ENCODE peak calls at places on chromosomes 16 and 17, in nine cellular contexts. M is HCT116, V is AG10803, H is SK-N-SH, A is keratinocyte, S is prostate gland, X is thoracic aorta, C is PC-9, Q is fibroblast of mammary gland. T is an unnamed sample.

GRCh38 chr17:58575511-58575910 is 61.1 kb upstream of the MTMR4 start:
- DNase-seq in M (peak), C (peak), V (peak), Q (peak), A (peak), H (no peak), S (peak), X (no peak), T (peak)

GRCh38 chr17:9309216-9309615 is 266.4 kb downstream of the STX8 start:
- DNase-seq in C (no peak), Q (no peak), H (no peak), S (no peak), M (no peak), A (no peak), X (no peak), V (no peak), T (no peak)

GRCh38 chr17:42288985-42289862 is 926 bp downstream of the STAT5A start:
- DNase-seq in C (no peak), H (no peak), M (no peak), S (no peak), V (no peak), A (no peak), Q (no peak), X (no peak), T (no peak)

GRCh38 chr16:19502395-19503131 is 19.3 kb downstream of the GDE1 start:
- DNase-seq in S (peak), C (peak), H (peak), Q (peak), A (peak), V (peak), M (peak), X (no peak), T (peak)

GRCh38 chr17:18186271-18186982 is 2.8 kb downstream of the ALKBH5 start:
- DNase-seq in S (no peak), H (no peak), Q (peak), M (no peak), A (no peak), V (peak), C (no peak), X (no peak), T (peak)

GRCh38 chr17:2076461-2076984 is 21.6 kb downstream of the HIC1 start:
- DNase-seq in A (no peak), S (no peak), V (peak), X (no peak), Q (peak), M (no peak), H (peak), C (no peak), T (peak)

GRCh38 chr17:57391857-57392256 is 135.5 kb downstream of the MSI2 start:
- DNase-seq in H (no peak), V (no peak), X (no peak), C (no peak), S (no peak), A (no peak), M (no peak), Q (no peak), T (no peak)

GRCh38 chr16:68408967-68409366 is 39.3 kb downstream of the SMPD3 start:
- DNase-seq in C (no peak), V (no peak), Q (no peak), X (no peak), H (no peak), S (no peak), A (no peak), M (no peak), T (no peak)

GRCh38 chr17:79587945-79588344 is 22.9 kb downstream of the RBFOX3 start:
- DNase-seq in C (no peak), X (no peak), A (no peak), V (no peak), H (no peak), M (no peak), Q (no peak), S (no peak), T (no peak)

GRCh38 chr17:38883592-38884526 is 14.0 kb downstream of the LASP1 start:
- DNase-seq in V (no peak), Q (peak), S (no peak), H (no peak), X (no peak), M (no peak), A (no peak), C (no peak), T (no peak)

GRCh38 chr16:78770353-78771091 is 671.1 kb downstream of the WWOX start:
- DNase-seq in X (peak), H (peak), C (no peak), A (no peak), Q (peak), S (peak), V (peak), M (no peak), T (peak)

GRCh38 chr16:457732-458400 is 32.4 kb downstream of the RAB11FIP3 start:
- DNase-seq in M (no peak), H (peak), S (no peak), V (peak), Q (no peak), X (no peak), C (no peak), A (no peak), T (peak)

GRCh38 chr17:33038740-33039139 is 47.1 kb downstream of the SPACA3 start:
- DNase-seq in X (no peak), C (no peak), V (peak), Q (peak), H (peak), M (peak), A (no peak), S (no peak), T (peak)

GRCh38 chr17:36609498-36609862 is 8.1 kb downstream of the MRM1 start:
- DNase-seq in Q (no peak), C (no peak), V (no peak), M (no peak), S (no peak), A (no peak), H (no peak), X (no peak), T (no peak)

GRCh38 chr16:57791903-57792461 is 10.3 kb downstream of the KIFC3 start:
- DNase-seq in C (no peak), M (no peak), S (no peak), H (no peak), X (no peak), A (no peak), V (no peak), Q (no peak), T (no peak)

GRCh38 chr17:13311301-13311700 is 290.4 kb downstream of the HS3ST3A1 start:
- DNase-seq in C (no peak), A (no peak), Q (peak), S (no peak), M (no peak), V (peak), X (no peak), H (no peak), T (peak)

GRCh38 chr17:67108411-67108810 is 64.1 kb downstream of the CACNG1 start:
- DNase-seq in S (no peak), A (no peak), Q (no peak), V (no peak), H (no peak), C (no peak), M (no peak), X (no peak), T (no peak)

GRCh38 chr17:38455288-38455915 is 27.1 kb downstream of the ARHGAP23 start:
- DNase-seq in S (peak), A (no peak), X (no peak), Q (no peak), H (peak), V (no peak), C (no peak), M (no peak), T (no peak)

GRCh38 chr17:71878998-71879397 is 241.8 kb upstream of the SOX9 start:
- DNase-seq in H (no peak), V (no peak), S (no peak), M (no peak), A (no peak), Q (no peak), C (no peak), X (no peak), T (no peak)

GRCh38 chr16:2469399-2470233 is 1.5 kb upstream of the NTN3 start:
- DNase-seq in X (no peak), A (no peak), Q (no peak), V (no peak), M (no peak), H (no peak), C (no peak), S (no peak), T (no peak)

GRCh38 chr17:71251276-71251675 is 869.5 kb upstream of the SOX9 start:
- DNase-seq in S (no peak), V (peak), A (no peak), H (no peak), C (no peak), Q (peak), M (no peak), X (no peak), T (peak)

DNA sequence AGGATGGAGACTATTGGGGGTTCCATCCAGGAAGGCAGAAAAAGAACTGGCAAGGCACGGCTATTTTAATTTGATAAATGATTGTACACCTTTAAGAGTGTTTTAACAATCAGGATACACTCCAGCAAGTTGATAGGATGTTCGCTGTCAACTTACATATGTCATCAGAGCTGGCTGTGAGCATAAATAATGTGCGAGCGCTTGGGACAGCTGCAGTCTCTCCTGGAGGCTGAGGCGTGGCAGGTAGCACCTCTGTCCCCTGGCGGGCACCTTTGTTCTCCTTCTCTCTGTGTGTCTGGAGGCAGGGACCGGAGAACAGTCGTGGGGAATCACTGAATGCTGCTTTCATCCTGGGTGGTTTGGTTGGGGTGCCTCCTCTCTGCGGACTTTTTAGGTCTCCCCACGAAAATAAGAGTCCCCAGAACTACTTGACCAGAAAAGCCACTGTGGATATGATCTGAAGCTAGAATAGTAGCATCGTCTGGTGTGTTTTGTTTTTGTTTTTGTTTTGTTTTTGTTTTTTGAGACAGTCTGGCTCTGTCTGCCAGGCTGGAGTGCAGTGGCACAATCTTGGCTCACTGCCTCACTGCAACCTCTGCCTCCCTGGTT is 9.4 kb downstream of the BAHCC1 start:
- DNase-seq in V (no peak), M (no peak), A (no peak), Q (no peak), X (no peak), C (no peak), H (no peak), S (no peak), T (peak)
- TF ChIP-seq CTCF in V (no peak), M (no peak), A (no peak), Q (no peak), X (no peak), C (no peak), H (no peak), S (no peak), T (no peak)

DNA sequence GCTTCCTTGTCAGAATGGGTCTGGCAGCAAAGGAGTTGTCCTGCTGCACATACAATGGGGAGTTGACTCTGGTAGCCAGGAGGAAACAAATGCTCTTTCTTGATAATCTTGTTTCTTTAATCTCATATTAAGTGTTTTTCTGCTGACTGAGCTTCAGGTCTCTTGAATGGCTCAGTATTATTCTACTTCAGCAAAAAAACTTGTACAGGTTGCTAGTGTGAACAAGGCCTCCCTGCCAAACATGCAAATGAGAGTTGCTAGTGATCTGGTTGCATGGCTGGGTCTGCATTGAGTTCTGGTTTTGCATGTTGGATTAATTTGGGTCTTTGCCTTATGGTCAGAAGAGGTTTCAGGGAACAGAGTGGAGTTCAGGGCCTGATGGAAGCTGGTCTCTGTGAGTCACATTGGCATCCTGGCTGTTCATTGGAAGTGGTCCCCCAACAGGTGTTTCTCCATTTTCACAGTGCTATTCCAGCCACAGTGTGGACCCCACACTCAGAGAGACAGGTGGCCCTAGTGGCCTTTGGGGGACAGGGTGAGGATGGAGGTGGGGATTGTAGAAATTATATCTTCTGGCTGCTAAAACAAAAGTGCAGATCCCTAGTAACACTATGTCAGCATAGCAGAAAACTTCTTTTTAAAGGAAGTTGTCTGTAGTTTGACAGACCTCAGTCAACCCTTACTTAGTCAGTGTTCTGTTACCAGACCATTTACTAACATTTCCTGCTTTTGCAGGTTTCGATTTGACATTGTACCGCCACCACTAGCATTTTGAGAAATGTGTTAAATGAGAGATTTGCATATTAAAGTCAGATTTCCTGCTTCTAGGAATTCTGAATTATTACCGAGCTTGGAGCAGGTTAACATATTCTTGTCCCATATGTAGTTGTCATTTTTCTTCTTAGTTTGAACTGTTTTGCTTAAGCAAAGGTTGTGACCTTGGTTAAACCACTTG is 47.1 kb downstream of the EPN2 start:
- DNase-seq in X (no peak), S (no peak), C (peak), A (no peak), V (no peak), Q (no peak), H (no peak), M (no peak), T (no peak)
- H3K4me3 ChIP-seq in X (no peak), S (no peak), C (no peak), A (no peak), V (no peak), Q (no peak), H (no peak), M (no peak), T (no peak)

GRCh38 chr17:51356084-51356410 is 95.7 kb downstream of the UTP18 start:
- DNase-seq in X (no peak), H (peak), Q (no peak), V (no peak), C (no peak), M (no peak), S (no peak), A (no peak), T (no peak)
- TF ChIP-seq CTCF in X (no peak), H (no peak), Q (no peak), V (no peak), C (no peak), M (no peak), S (no peak), A (no peak), T (no peak)

DNA sequence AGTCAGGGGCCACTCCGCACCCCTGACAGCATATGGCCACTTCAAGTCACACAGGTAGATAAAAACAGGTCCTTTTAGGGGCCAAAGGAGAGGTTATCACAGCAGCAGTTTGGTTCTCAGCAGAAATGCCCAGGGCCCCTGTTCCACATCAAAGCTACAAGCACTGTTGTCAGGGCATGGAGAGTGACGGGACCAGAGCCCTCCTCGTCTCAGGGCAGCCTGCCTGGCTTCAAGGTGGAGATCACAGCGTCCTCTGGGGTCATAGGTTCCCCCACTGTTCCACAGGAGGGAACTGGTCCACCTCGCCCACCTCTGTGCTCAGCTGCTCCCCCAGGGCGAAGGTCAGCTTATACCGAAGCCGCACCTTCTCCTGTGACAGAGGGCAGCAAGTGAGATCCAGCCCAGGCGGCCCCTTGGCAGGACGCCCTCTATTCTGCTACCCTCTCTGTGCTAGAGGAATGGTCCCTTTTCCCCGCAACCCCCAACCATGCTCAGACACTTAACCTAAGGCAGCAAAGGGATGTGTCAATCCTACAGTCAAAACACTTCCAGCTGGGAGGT is 23.3 kb downstream of the GGA3 start:
- DNase-seq in X (no peak), C (no peak), Q (no peak), S (no peak), M (no peak), V (no peak), H (no peak), A (no peak), T (no peak)
- H3K4me3 ChIP-seq in X (no peak), C (no peak), Q (no peak), S (no peak), M (no peak), V (no peak), H (no peak), A (no peak), T (no peak)

GRCh38 chr16:89811321-89811720 is 5.1 kb downstream of the FANCA start:
- DNase-seq in M (no peak), Q (no peak), V (no peak), C (no peak), X (no peak), H (no peak), S (no peak), A (no peak), T (no peak)
- TF ChIP-seq CTCF in M (no peak), Q (no peak), V (no peak), C (no peak), X (no peak), H (no peak), S (no peak), A (no peak), T (no peak)

GRCh38 chr16:89828870-89829629 is 775 bp downstream of the SPIRE2 start:
- DNase-seq in A (no peak), S (no peak), M (no peak), C (no peak), V (no peak), Q (no peak), X (no peak), H (no peak), T (no peak)
- H3K4me3 ChIP-seq in A (peak), S (peak), M (peak), C (peak), V (peak), Q (peak), X (peak), H (peak), T (peak)

GRCh38 chr17:11026903-11027302 is 189.0 kb upstream of the PIRT start:
- DNase-seq in V (no peak), H (no peak), Q (no peak), S (no peak), M (no peak), X (no peak), A (no peak), C (no peak), T (no peak)

GRCh38 chr17:11035681-11036080 is 197.8 kb upstream of the PIRT start:
- DNase-seq in A (no peak), X (no peak), H (no peak), M (no peak), V (no peak), Q (no peak), C (no peak), S (no peak), T (no peak)

GRCh38 chr17:11028349-11028748 is 190.5 kb upstream of the PIRT start:
- DNase-seq in V (no peak), C (no peak), X (no peak), H (no peak), A (no peak), S (no peak), Q (no peak), M (no peak), T (no peak)

GRCh38 chr17:11031787-11032186 is 193.9 kb upstream of the PIRT start:
- DNase-seq in C (no peak), Q (no peak), A (no peak), S (no peak), X (no peak), M (no peak), V (no peak), H (no peak), T (no peak)
- TF ChIP-seq CTCF in C (peak), Q (no peak), A (peak), S (no peak), X (no peak), M (no peak), V (no peak), H (peak), T (peak)

DNA sequence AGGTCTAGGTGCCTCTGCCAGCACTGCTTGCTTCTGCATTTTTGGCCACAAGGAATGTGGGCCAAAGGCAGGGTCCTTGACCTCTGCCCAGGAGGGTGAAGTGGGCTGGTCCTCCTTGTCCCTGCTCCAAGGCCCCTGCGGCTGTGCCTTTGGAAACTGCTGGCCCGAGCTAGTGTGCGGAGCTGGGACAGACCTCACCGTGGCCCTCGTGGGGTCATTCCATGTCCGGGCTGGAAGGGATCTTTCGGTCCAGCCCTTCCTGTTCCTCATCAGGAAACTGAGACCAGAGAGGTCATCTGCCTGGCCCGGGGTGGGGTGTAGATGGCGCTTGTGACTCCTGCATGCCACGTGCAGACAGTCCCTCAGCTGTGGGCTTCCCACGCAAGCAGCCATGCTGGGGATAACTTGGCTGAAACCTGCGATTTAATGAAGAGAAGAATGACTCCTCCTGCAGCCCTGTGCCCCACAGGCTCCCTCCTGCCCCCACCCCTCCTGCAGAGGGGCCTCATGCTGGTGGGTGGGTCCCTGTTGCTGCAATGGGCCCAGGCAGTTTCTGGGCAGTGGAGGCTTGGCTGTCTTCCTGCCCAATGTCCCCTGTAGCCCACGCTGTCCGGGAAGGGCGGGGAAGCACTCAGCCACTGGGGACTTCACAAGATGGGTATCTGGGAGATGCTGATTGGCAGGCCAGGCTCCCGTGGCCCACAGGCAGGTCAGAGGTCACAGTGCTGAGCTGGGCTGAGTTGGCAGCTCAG is 245.2 kb downstream of the SEC14L1 start:
- DNase-seq in M (no peak), C (no peak), S (no peak), X (no peak), A (no peak), H (peak), Q (peak), V (no peak), T (peak)
- H3K4me3 ChIP-seq in M (no peak), C (no peak), S (no peak), X (no peak), A (no peak), H (no peak), Q (no peak), V (no peak), T (no peak)

T was measured in fibroblast of villous mesenchyme.